ENCODE peak calls at places on chromosomes 12 and 14, in eight cellular contexts. I is stimulated activated CD4-positive, alpha-beta T cell treated with anti-CD3 and anti-CD28 coated beads, Interleukin-15, amount 100 ng/mL, for 1 hour; R is A172; T is fibroblast of mammary gland; K is EH; N is chondrocyte; H is nucleus accumbens; O is NCI-H1092 treated with DMSO at 0.1 percent for 48 hours. Y is an unnamed sample.

GRCh38 chr12:54398995-54399793 is 14.7 kb upstream of the ZNF385A start:
- DNase-seq in T (peak; percentile 83), R (peak; percentile 79), O (peak; percentile 86), I (peak; percentile 79), K (peak; percentile 88), H (peak; percentile 43), N (no peak), Y (peak; percentile 91)

GRCh38 chr14:36996133-36996856 is 176.1 kb downstream of the SLC25A21 start:
- DNase-seq in H (no peak), T (peak; percentile 76), K (peak; percentile 84), O (no peak), N (no peak), I (no peak), R (peak; percentile 38), Y (no peak)

GRCh38 chr12:95169368-95169767 is 47.9 kb downstream of the FGD6 start:
- DNase-seq in N (no peak), O (no peak), R (peak; percentile 78), H (no peak), T (peak; percentile 79), K (peak; percentile 85), I (no peak), Y (no peak)

GRCh38 chr12:6235499-6235898 is 35.3 kb downstream of the CD9 start:
- DNase-seq in I (no peak), K (no peak), T (no peak), O (no peak), R (no peak), H (no peak), N (no peak), Y (no peak)

GRCh38 chr12:130438711-130439110 is 101.0 kb downstream of the PIWIL1 start:
- DNase-seq in K (no peak), T (no peak), O (no peak), R (no peak), H (no peak), N (peak; percentile 66), I (no peak), Y (no peak)

GRCh38 chr14:46999661-47000060 is 348.1 kb upstream of the RPL10L start:
- DNase-seq in O (no peak), N (no peak), R (no peak), K (no peak), T (no peak), I (no peak), H (no peak), Y (no peak)

GRCh38 chr14:61559641-61560201 is 135.6 kb upstream of the HIF1A start:
- DNase-seq in T (no peak), N (no peak), H (no peak), O (no peak), I (no peak), K (no peak), R (no peak), Y (no peak)

GRCh38 chr14:77338332-77338731 is 17.5 kb downstream of the GSTZ1 start:
- DNase-seq in T (no peak), R (no peak), I (no peak), N (no peak), H (no peak), K (no peak), O (no peak), Y (no peak)

Y was measured in cerebellar cortex.